ENCODE peak calls at places on chromosome X, in five cellular contexts. One of them, this sample, is unnamed.

GRCh38 chrX:42398967-42399631 is 378.9 kb downstream of the PPP1R2C start:
- DNase-seq in H54: no peak
- DNase-seq in caudate nucleus: no peak
- DNase-seq in hippocampal formation: no peak
- DNase-seq in left colon: no peak
- DNase-seq in this sample: no peak

GRCh38 chrX:49725401-49725800 is 29.6 kb upstream of the PAGE1 start:
- DNase-seq in left colon: no peak
- DNase-seq in caudate nucleus: no peak
- DNase-seq in H54: no peak
- DNase-seq in hippocampal formation: no peak
- DNase-seq in this sample: no peak

GRCh38 chrX:119145241-119145653 is 17.6 kb upstream of the KIAA1210 start:
- DNase-seq in hippocampal formation: no peak
- DNase-seq in H54: peak
- DNase-seq in caudate nucleus: no peak
- DNase-seq in left colon: no peak
- DNase-seq in this sample: no peak

GRCh38 chrX:20951016-20951795 is 423.0 kb upstream of the CNKSR2 start:
- DNase-seq in left colon: no peak
- DNase-seq in caudate nucleus: no peak
- DNase-seq in H54: no peak
- DNase-seq in hippocampal formation: no peak
- DNase-seq in this sample: no peak

GRCh38 chrX:44785652-44786051 is 58.2 kb upstream of the DUSP21 start:
- DNase-seq in left colon: no peak
- DNase-seq in H54: peak
- DNase-seq in caudate nucleus: no peak
- DNase-seq in hippocampal formation: no peak
- DNase-seq in this sample: no peak

GRCh38 chrX:85243761-85244410 is at the start of the genes SATL1 and ZNF711:
- DNase-seq in H54: no peak
- DNase-seq in caudate nucleus: peak
- DNase-seq in left colon: peak
- DNase-seq in hippocampal formation: peak
- DNase-seq in this sample: peak

GRCh38 chrX:120213438-120214265 is 37.0 kb upstream of the ZBTB33 start:
- DNase-seq in caudate nucleus: no peak
- DNase-seq in H54: peak
- DNase-seq in hippocampal formation: peak
- DNase-seq in left colon: no peak
- DNase-seq in this sample: peak

GRCh38 chrX:96314974-96315373 is 369.7 kb upstream of the DIAPH2 start:
- DNase-seq in caudate nucleus: no peak
- DNase-seq in hippocampal formation: no peak
- DNase-seq in H54: peak
- DNase-seq in left colon: no peak
- DNase-seq in this sample: no peak

GRCh38 chrX:18701621-18702361 is 5.7 kb upstream of the PPEF1 start:
- DNase-seq in hippocampal formation: no peak
- DNase-seq in left colon: no peak
- DNase-seq in H54: no peak
- DNase-seq in caudate nucleus: no peak
- DNase-seq in this sample: peak

GRCh38 chrX:131271826-131272225 is 17.3 kb downstream of the IGSF1 start:
- DNase-seq in left colon: no peak
- DNase-seq in hippocampal formation: no peak
- DNase-seq in caudate nucleus: no peak
- DNase-seq in H54: no peak
- DNase-seq in this sample: no peak

GRCh38 chrX:45329217-45329616 is 128.5 kb upstream of the DIPK2B start:
- DNase-seq in hippocampal formation: no peak
- DNase-seq in caudate nucleus: no peak
- DNase-seq in H54: no peak
- DNase-seq in left colon: no peak
- DNase-seq in this sample: no peak

GRCh38 chrX:133776072-133776471 is 209.3 kb downstream of the GPC3 start:
- DNase-seq in caudate nucleus: no peak
- DNase-seq in left colon: no peak
- DNase-seq in hippocampal formation: no peak
- DNase-seq in H54: no peak
- DNase-seq in this sample: no peak

GRCh38 chrX:95919605-95920004 is 765.0 kb upstream of the DIAPH2 start:
- DNase-seq in hippocampal formation: no peak
- DNase-seq in left colon: no peak
- DNase-seq in H54: no peak
- DNase-seq in caudate nucleus: no peak
- DNase-seq in this sample: no peak

GRCh38 chrX:138014577-138014976 is 448.6 kb downstream of the ZIC3 start:
- DNase-seq in H54: no peak
- DNase-seq in hippocampal formation: no peak
- DNase-seq in left colon: no peak
- DNase-seq in caudate nucleus: no peak
- DNase-seq in this sample: no peak

GRCh38 chrX:101682723-101683122 is 23.1 kb upstream of the ARMCX2 start:
- DNase-seq in caudate nucleus: no peak
- DNase-seq in H54: no peak
- DNase-seq in left colon: no peak
- DNase-seq in hippocampal formation: no peak
- DNase-seq in this sample: no peak

GRCh38 chrX:11702965-11703631 is 37.4 kb upstream of the ARHGAP6 start:
- DNase-seq in left colon: no peak
- DNase-seq in hippocampal formation: no peak
- DNase-seq in caudate nucleus: no peak
- DNase-seq in H54: no peak
- DNase-seq in this sample: no peak

This sample was measured in heart left ventricle.